ENCODE peak calls at places on chromosomes 11 and 22, in eight cellular contexts. U, N, X, L, R, F, O and C are unnamed samples.

GRCh38 chr11:69403556-69404215 is 77.8 kb upstream of the LINC01488 start:
- DNase-seq in O (peak), R (peak), N (no peak), U (no peak), L (no peak), X (peak), F (no peak), C (no peak)

GRCh38 chr11:20962581-20962980 is 293.2 kb downstream of the NELL1 start:
- DNase-seq in L (no peak), O (no peak), F (no peak), N (no peak), X (no peak), R (no peak), U (no peak), C (no peak)

GRCh38 chr22:44412136-44412731 is 85.8 kb downstream of the RTL6 start:
- DNase-seq in L (no peak), X (no peak), O (no peak), R (no peak), U (no peak), F (no peak), N (no peak), C (no peak)

GRCh38 chr11:7924526-7924925 is 6.5 kb downstream of the OR10A6 start:
- DNase-seq in X (peak), U (no peak), F (no peak), N (no peak), O (peak), L (no peak), R (no peak), C (no peak)

GRCh38 chr11:101860694-101861371 is 54.0 kb upstream of the CEP126 start:
- DNase-seq in N (no peak), L (peak), U (peak), O (peak), F (peak), X (peak), R (no peak), C (peak)

GRCh38 chr11:60130496-60130895 is 42.0 kb downstream of the MS4A2 start:
- DNase-seq in N (peak), R (no peak), O (no peak), L (peak), U (peak), X (peak), F (no peak), C (no peak)

GRCh38 chr11:12380565-12381325 is 3.4 kb downstream of the PARVA start:
- DNase-seq in L (no peak), U (no peak), R (no peak), O (no peak), F (no peak), X (no peak), N (no peak), C (no peak)

GRCh38 chr11:11780843-11781242 is 60.9 kb upstream of the USP47 start:
- DNase-seq in O (no peak), R (no peak), N (peak), X (no peak), U (no peak), F (no peak), L (peak), C (peak)

GRCh38 chr11:55726715-55727324 is 46.4 kb upstream of the OR5D13 start:
- DNase-seq in F (no peak), X (no peak), U (peak), O (no peak), N (no peak), L (no peak), R (no peak), C (no peak)

GRCh38 chr11:113114452-113115027 is 153.3 kb downstream of the NCAM1 start:
- DNase-seq in L (peak), R (peak), X (peak), N (peak), O (peak), F (no peak), U (peak), C (peak)

GRCh38 chr22:48101704-48102103 is 1339.3 kb downstream of the TBC1D22A start:
- DNase-seq in U (no peak), F (peak), O (no peak), L (no peak), R (no peak), X (no peak), N (no peak), C (no peak)

GRCh38 chr11:108965602-108966001 is 300.7 kb downstream of the DDX10 start:
- DNase-seq in F (no peak), N (no peak), L (no peak), X (peak), O (peak), R (peak), U (no peak), C (no peak)

GRCh38 chr22:48369789-48370507 is 1457.7 kb downstream of the BRD1 start:
- DNase-seq in O (no peak), N (no peak), U (no peak), X (no peak), L (no peak), F (peak), R (no peak), C (peak)

GRCh38 chr22:42500164-42500835 is 19.3 kb downstream of the RRP7A start:
- DNase-seq in L (peak), O (peak), N (no peak), R (peak), F (peak), X (peak), U (peak), C (no peak)

GRCh38 chr22:26746311-26746710 is 88.9 kb downstream of the MIAT start:
- DNase-seq in O (no peak), F (no peak), R (no peak), N (no peak), U (no peak), X (no peak), L (no peak), C (no peak)

GRCh38 chr22:39253427-39254070 is 8.8 kb upstream of the PDGFB start:
- DNase-seq in O (peak), L (no peak), U (peak), R (peak), F (peak), X (peak), N (peak), C (peak)

GRCh38 chr11:1760351-1761109 is 3.2 kb downstream of the CTSD start:
- DNase-seq in L (no peak), F (no peak), N (no peak), R (peak), O (peak), X (peak), U (no peak), C (no peak)

GRCh38 chr22:21698430-21699329 is 32.9 kb downstream of the PPIL2 start:
- DNase-seq in N (no peak), U (no peak), F (no peak), X (peak), O (no peak), L (no peak), R (no peak), C (no peak)

GRCh38 chr11:74487875-74488274 is 5.6 kb downstream of the LIPT2 start:
- DNase-seq in N (no peak), F (no peak), U (peak), R (no peak), L (no peak), O (no peak), X (no peak), C (no peak)